ENCODE peak calls at places on chromosomes 4 and X, in ten cellular contexts. Q is LNCaP clone FGC; X is fibroblast of the aortic adventitia; W is A673; E is fibroblast of mammary gland; A is cardiac muscle cell; B is CD8-positive, alpha-beta T cell; S is left ventricle myocardium inferior; M is heart right ventricle; C is breast epithelium. V is an unnamed sample.

GRCh38 chrX:136268051-136269048 is 17.1 kb upstream of the MAP7D3 start:
- DNase-seq in Q (no peak), X (peak), W (peak), E (peak), A (peak), B (peak), S (no peak), M (peak), C (no peak), V (peak)

GRCh38 chrX:1359477-1359873 is 22.9 kb downstream of the IL3RA start:
- DNase-seq in Q (no peak), X (no peak), W (no peak), E (no peak), A (no peak), B (no peak), S (no peak), M (no peak), C (no peak), V (no peak)

GRCh38 chr4:91028223-91028622 is 901.0 kb downstream of the CCSER1 start:
- DNase-seq in Q (no peak), X (no peak), W (no peak), E (no peak), A (no peak), B (no peak), S (no peak), M (no peak), C (no peak), V (no peak)

GRCh38 chrX:72057844-72058243 is 73.9 kb downstream of the RTL5 start:
- DNase-seq in Q (no peak), X (no peak), W (no peak), E (no peak), A (no peak), B (no peak), S (no peak), M (no peak), C (no peak), V (no peak)

GRCh38 chrX:69102805-69103204 is 62.4 kb downstream of the PJA1 start:
- DNase-seq in Q (no peak), X (no peak), W (no peak), E (peak), A (no peak), B (no peak), S (no peak), M (no peak), C (no peak), V (no peak)

GRCh38 chrX:46179748-46180147 is 365.5 kb downstream of the ZNF674 start:
- DNase-seq in Q (no peak), X (no peak), W (no peak), E (no peak), A (no peak), B (no peak), S (no peak), M (no peak), C (no peak), V (no peak)

GRCh38 chr4:87033902-87034301 is 99.1 kb downstream of the AFF1 start:
- DNase-seq in Q (no peak), X (no peak), W (no peak), E (no peak), A (no peak), B (no peak), S (no peak), M (no peak), C (no peak), V (no peak)

GRCh38 chr4:3462790-3463415 is at the start of gene DOK7:
- DNase-seq in Q (no peak), X (no peak), W (no peak), E (no peak), A (peak), B (no peak), S (peak), M (peak), C (no peak), V (no peak)

GRCh38 chrX:26651755-26652154 is 435.8 kb downstream of the MAGEB5 start:
- DNase-seq in Q (no peak), X (no peak), W (peak), E (no peak), A (no peak), B (no peak), S (no peak), M (no peak), C (no peak), V (no peak)

GRCh38 chrX:40090050-40090804 is 7.5 kb downstream of the BCOR start:
- DNase-seq in Q (no peak), X (no peak), W (no peak), E (no peak), A (no peak), B (no peak), S (peak), M (peak), C (no peak), V (no peak)

GRCh38 chrX:40090961-40091360 is 6.8 kb downstream of the BCOR start:
- DNase-seq in Q (no peak), X (no peak), W (no peak), E (no peak), A (no peak), B (no peak), S (no peak), M (no peak), C (no peak), V (no peak)

GRCh38 chrX:40087574-40088298 is 10.0 kb downstream of the BCOR start:
- DNase-seq in Q (no peak), X (no peak), W (no peak), E (no peak), A (no peak), B (no peak), S (no peak), M (no peak), C (no peak), V (no peak)

GRCh38 chrX:40088299-40088625 is 9.5 kb downstream of the BCOR start:
- DNase-seq in Q (no peak), X (no peak), W (peak), E (no peak), A (no peak), B (no peak), S (no peak), M (no peak), C (no peak), V (no peak)

GRCh38 chrX:40088803-40089540 is 8.8 kb downstream of the BCOR start:
- DNase-seq in Q (no peak), X (no peak), W (no peak), E (no peak), A (no peak), B (no peak), S (no peak), M (no peak), C (no peak), V (no peak)
- H3K4me3 ChIP-seq in Q (no peak), X (no peak), W (no peak), E (no peak), A (no peak), B (no peak), S (no peak), M (no peak), C (no peak), V (no peak)

DNA sequence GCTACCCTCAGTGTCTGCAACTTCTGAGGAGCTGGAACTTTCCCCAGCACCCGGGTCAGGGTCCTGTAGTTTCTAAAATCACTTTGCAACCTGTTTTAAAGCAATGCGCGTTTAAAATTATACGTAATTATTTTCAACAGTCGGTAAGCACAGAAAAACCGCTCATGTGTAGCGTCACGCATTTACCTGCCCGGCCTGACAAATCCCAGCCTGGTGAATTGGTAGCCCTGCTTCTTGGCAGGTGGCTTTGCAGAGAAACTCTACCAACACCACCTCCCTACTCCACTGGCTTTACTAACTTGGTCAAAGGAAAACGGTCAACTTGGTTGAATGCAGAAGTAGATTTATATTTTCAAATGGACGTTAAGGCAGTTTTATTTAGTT is 651 bp downstream of the BANK1 start:
- DNase-seq in Q (no peak), X (no peak), W (no peak), E (no peak), A (no peak), B (no peak), S (no peak), M (no peak), C (no peak), V (no peak)
- H3K4me3 ChIP-seq in Q (peak), X (no peak), W (no peak), E (no peak), A (peak), B (peak), S (peak), M (no peak), C (peak), V (peak)

GRCh38 chr4:124705393-124705792 is 7.1 kb downstream of the ANKRD50 start:
- DNase-seq in Q (no peak), X (no peak), W (no peak), E (no peak), A (no peak), B (no peak), S (no peak), M (no peak), C (no peak), V (no peak)

GRCh38 chr4:124710253-124710849 is 2.2 kb downstream of the ANKRD50 start:
- DNase-seq in Q (no peak), X (peak), W (no peak), E (no peak), A (peak), B (no peak), S (no peak), M (no peak), C (no peak), V (no peak)

GRCh38 chr4:124711469-124712416 is 789 bp downstream of the ANKRD50 start:
- DNase-seq in Q (no peak), X (peak), W (peak), E (peak), A (peak), B (no peak), S (no peak), M (peak), C (peak), V (no peak)

GRCh38 chr4:124710911-124711310 is 1.6 kb downstream of the ANKRD50 start:
- DNase-seq in Q (no peak), X (peak), W (no peak), E (no peak), A (no peak), B (no peak), S (no peak), M (no peak), C (no peak), V (no peak)

DNA sequence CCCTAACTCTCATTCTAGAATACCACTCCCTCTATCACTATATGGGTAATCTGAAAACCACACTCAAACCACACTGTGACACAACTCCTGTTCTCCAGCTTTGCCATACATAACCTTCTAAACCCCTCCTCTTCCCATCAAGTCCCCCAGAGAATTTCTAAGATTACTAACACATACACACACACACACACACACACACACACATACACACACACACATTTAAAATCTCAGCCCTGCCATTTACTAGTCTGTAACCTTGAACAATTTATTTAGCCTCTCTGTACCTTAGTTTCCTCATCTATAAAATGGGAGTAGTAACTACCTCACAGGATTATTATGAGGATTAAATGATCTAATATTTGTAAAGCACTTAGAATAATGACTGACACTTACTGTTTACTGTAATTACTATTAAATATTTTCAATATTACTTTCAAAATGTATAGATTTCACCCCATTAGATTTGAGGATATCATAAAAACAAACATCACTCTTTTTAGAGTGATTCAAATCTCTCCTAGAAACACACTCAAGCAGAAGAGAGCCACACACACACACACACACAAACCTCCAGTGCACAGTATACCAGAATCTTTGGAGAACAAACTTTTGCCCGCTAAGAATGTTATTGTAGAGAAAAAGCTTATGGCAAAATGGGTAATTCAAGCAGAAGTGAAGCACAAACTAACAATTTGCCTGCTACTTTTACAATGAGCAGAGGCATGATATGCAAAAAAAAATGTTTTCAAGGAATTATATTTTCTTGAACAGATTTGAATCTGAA is 3.8 kb downstream of the ANKRD50 start:
- DNase-seq in Q (no peak), X (peak), W (no peak), E (peak), A (no peak), B (no peak), S (no peak), M (no peak), C (no peak), V (no peak)
- H3K4me3 ChIP-seq in Q (no peak), X (peak), W (peak), E (no peak), A (peak), B (no peak), S (no peak), M (no peak), C (no peak), V (no peak)

GRCh38 chrX:13008189-13008533 is 33.3 kb downstream of the TMSB4X start:
- DNase-seq in Q (no peak), X (no peak), W (no peak), E (no peak), A (no peak), B (no peak), S (no peak), M (no peak), C (no peak), V (no peak)
- H3K4me3 ChIP-seq in Q (no peak), X (no peak), W (no peak), E (no peak), A (no peak), B (no peak), S (no peak), M (no peak), C (no peak), V (no peak)

GRCh38 chrX:31500920-31501319 is 429.1 kb upstream of the FTHL17 start:
- DNase-seq in Q (no peak), X (peak), W (no peak), E (peak), A (no peak), B (no peak), S (no peak), M (no peak), C (no peak), V (no peak)

GRCh38 chrX:31499120-31499519 is 427.3 kb upstream of the FTHL17 start:
- DNase-seq in Q (no peak), X (peak), W (no peak), E (peak), A (no peak), B (no peak), S (no peak), M (no peak), C (no peak), V (no peak)

GRCh38 chrX:31497086-31497485 is 425.2 kb upstream of the FTHL17 start:
- DNase-seq in Q (no peak), X (peak), W (no peak), E (peak), A (no peak), B (no peak), S (no peak), M (no peak), C (no peak), V (no peak)
- H3K4me3 ChIP-seq in Q (no peak), X (no peak), W (no peak), E (no peak), A (no peak), B (no peak), S (no peak), M (no peak), C (no peak), V (no peak)

GRCh38 chrX:156004256-156004655 is 6.8 kb downstream of the IL9R start:
- DNase-seq in Q (no peak), X (no peak), W (no peak), E (no peak), A (no peak), B (no peak), S (no peak), M (no peak), C (no peak), V (no peak)
- H3K4me3 ChIP-seq in Q (no peak), X (no peak), W (no peak), E (no peak), A (no peak), B (no peak), S (no peak), M (no peak), C (no peak), V (no peak)

GRCh38 chrX:12767856-12768255 is 23.4 kb upstream of the PRPS2 start:
- DNase-seq in Q (no peak), X (no peak), W (no peak), E (no peak), A (no peak), B (no peak), S (no peak), M (no peak), C (no peak), V (no peak)

GRCh38 chrX:12770440-12770839 is 20.8 kb upstream of the PRPS2 start:
- DNase-seq in Q (no peak), X (peak), W (peak), E (peak), A (peak), B (no peak), S (no peak), M (no peak), C (no peak), V (no peak)

DNA sequence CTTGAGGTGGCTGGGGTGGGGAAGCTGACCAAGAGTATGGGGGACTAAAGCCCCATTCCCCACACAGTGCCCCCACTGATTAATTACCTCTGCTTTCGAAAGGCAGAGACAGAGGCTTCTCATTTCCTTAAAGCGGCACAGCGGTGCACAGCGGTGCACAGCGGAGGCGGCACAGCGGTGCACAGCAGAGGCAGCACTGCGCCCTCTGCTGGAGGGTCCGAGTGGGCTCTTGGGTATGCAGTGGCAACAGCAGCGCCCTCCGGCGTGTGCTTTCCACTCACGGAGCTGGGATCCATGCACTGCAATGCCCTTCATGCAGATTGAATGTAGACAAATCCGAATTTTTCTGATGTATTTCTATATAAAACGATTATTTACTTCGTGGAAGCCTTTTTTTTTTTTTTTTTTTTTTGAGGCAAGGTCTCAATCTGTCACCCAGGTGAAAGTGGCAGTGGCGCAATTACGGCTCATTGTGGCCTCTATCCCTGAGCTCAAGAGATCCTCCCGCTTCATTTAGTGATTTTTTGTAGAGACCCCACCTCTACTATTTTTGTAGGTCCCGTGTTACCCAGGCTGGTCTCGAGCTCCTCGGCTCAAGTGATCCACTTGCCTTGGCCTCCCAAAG is 19.7 kb upstream of the PRPS2 start:
- DNase-seq in Q (no peak), X (peak), W (peak), E (peak), A (peak), B (peak), S (peak), M (peak), C (no peak), V (peak)
- H3K4me3 ChIP-seq in Q (no peak), X (no peak), W (no peak), E (no peak), A (no peak), B (no peak), S (no peak), M (no peak), C (no peak), V (no peak)

GRCh38 chr4:93827272-93827947 is 1.1 kb upstream of the ATOH1 start:
- DNase-seq in Q (no peak), X (no peak), W (no peak), E (no peak), A (peak), B (no peak), S (no peak), M (no peak), C (no peak), V (no peak)
- H3K4me3 ChIP-seq in Q (no peak), X (no peak), W (no peak), E (no peak), A (peak), B (no peak), S (peak), M (no peak), C (no peak), V (no peak)

GRCh38 chr4:109436504-109436903 is 2.9 kb downstream of the SEC24B start:
- DNase-seq in Q (no peak), X (no peak), W (no peak), E (no peak), A (no peak), B (no peak), S (no peak), M (no peak), C (no peak), V (no peak)
- H3K4me3 ChIP-seq in Q (no peak), X (peak), W (no peak), E (no peak), A (no peak), B (no peak), S (no peak), M (no peak), C (no peak), V (no peak)

DNA sequence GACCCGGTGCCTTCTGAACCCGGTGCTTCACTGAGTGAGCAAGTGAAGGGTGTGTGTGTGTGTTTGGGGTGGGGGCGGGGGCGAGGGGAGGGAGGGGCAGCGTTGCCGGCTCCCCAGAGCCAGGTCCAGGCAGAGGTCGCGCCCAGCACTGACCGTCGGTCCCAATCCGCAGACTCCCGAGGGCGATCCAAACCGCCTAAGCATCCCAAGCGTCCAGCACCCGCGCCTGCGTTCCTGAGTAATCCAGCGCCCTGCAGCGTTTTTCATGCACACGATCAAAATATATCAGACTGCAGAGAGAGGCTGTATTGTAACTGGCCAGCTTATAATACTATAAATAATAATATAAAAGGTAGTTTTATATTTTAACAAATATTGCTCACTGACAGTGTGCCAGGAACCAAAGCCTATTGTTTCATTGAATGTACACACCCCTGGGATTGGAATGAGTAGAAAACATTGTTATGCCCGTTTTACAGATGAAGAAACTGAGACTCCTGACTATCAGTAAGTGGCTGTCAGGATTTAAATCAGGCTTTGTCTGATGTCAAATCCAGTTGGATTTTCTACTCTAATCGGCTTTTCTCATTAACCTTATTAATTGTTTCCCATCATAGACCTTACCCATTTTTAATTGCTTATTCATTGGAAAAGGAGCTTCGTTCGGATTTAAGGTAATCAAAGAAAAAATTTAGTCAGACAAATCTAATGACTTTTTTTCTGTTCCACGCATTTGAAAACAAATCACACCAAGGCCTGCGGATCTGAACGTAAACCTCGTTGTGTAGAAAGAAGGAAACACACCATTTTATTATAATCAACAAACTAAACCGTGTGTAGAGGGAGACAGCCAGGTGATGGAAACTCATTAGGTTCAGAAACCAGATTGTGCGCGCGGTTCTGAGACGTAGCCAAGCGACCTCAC is 4.0 kb upstream of the NKX3-2 start:
- DNase-seq in Q (no peak), X (no peak), W (peak), E (no peak), A (no peak), B (no peak), S (no peak), M (no peak), C (no peak), V (no peak)
- H3K4me3 ChIP-seq in Q (peak), X (peak), W (peak), E (no peak), A (peak), B (no peak), S (peak), M (no peak), C (peak), V (peak)

V was measured in GM12864.